ENCODE peak calls at places on chromosomes 12 and 14, in seven cellular contexts. K is natural killer cell, I is NCI-H1694 treated with DMSO at 0.1 percent for 48 hours, D is SK-N-DZ, N is A549, L is sigmoid colon, O is NCI-H460. B is an unnamed sample.

GRCh38 chr12:68530299-68530698 is 80.4 kb upstream of the RAP1B start:
- DNase-seq in D (no peak), L (no peak), O (no peak), N (no peak), K (no peak), I (no peak), B (no peak)

GRCh38 chr14:21475767-21476525 is 813 bp downstream of the RAB2B start:
- DNase-seq in K (no peak), D (no peak), N (no peak), I (no peak), O (no peak), L (no peak), B (no peak)

GRCh38 chr14:21408152-21408551 is 24.3 kb upstream of the SUPT16H start:
- DNase-seq in N (peak; percentile 20), I (no peak), O (no peak), L (no peak), D (no peak), K (no peak), B (no peak)

GRCh38 chr12:111775205-111776193 is 8.8 kb downstream of the ALDH2 start:
- DNase-seq in D (no peak), O (no peak), I (no peak), N (peak; percentile 82), K (no peak), L (peak; percentile 95), B (no peak)

GRCh38 chr14:52272375-52272774 is 4.9 kb downstream of the PTGDR start:
- DNase-seq in I (no peak), K (no peak), O (peak; percentile 35), D (no peak), L (no peak), N (peak; percentile 33), B (no peak)

GRCh38 chr14:99936738-99937474 is 128.3 kb upstream of the EVL start:
- DNase-seq in D (no peak), N (no peak), O (no peak), L (no peak), K (no peak), I (no peak), B (no peak)

GRCh38 chr14:75274045-75274898 is 4.4 kb upstream of the FOS start:
- DNase-seq in K (no peak), I (no peak), N (no peak), D (no peak), O (no peak), L (no peak), B (no peak)

GRCh38 chr12:121005346-121005815 is 10.9 kb downstream of the C12orf43 start:
- DNase-seq in D (no peak), N (peak; percentile 79), O (peak; percentile 50), L (no peak), I (peak; percentile 3), K (peak; percentile 45), B (peak; percentile 53)

GRCh38 chr14:92988786-92989755 is 66.1 kb downstream of the CHGA start:
- DNase-seq in K (no peak), O (no peak), N (no peak), I (peak; percentile 97), D (peak; percentile 77), L (no peak), B (no peak)

GRCh38 chr12:97837401-97837800 is 374.8 kb downstream of the RMST start:
- DNase-seq in N (no peak), I (no peak), D (no peak), K (no peak), O (no peak), L (no peak), B (no peak)

GRCh38 chr12:47410862-47411261 is 295.0 kb downstream of the RPAP3 start:
- DNase-seq in L (no peak), K (no peak), D (no peak), O (no peak), I (no peak), N (no peak), B (no peak)

GRCh38 chr14:74804219-74804825 is 41.2 kb downstream of the YLPM1 start:
- DNase-seq in D (no peak), I (peak; percentile 25), K (no peak), L (no peak), N (peak; percentile 50), O (peak; percentile 41), B (no peak)

GRCh38 chr14:103624860-103625259 is 4.2 kb upstream of the KLC1 start:
- DNase-seq in N (peak; percentile 81), O (peak; percentile 88), L (peak; percentile 85), D (no peak), K (no peak), I (no peak), B (peak; percentile 21)

GRCh38 chr14:54446201-54446693 is 5.1 kb upstream of the CNIH1 start:
- DNase-seq in D (no peak), O (no peak), L (no peak), N (no peak), I (no peak), K (no peak), B (no peak)